ENCODE peak calls at places on chromosomes 7 and 10, in nine cellular contexts. One of them, this sample, is unnamed.

GRCh38 chr7:46486264-46487206 is 565.5 kb upstream of the IGFBP3 start:
- DNase-seq in A673: no peak
- DNase-seq in activated CD4-positive, CD25-positive, alpha-beta regulatory T cell: no peak
- DNase-seq in nephron progenitor cell: no peak
- DNase-seq in osteocyte: no peak
- DNase-seq in anterior cingulate cortex: no peak
- DNase-seq in HCT116: no peak
- DNase-seq in T-helper 22 cell: no peak
- DNase-seq in activated naive CD4-positive, alpha-beta T cell treated with anti-CD3 and anti-CD28 coated beads, Interleukin-2, amount 50 U/mL, for 72 hours: no peak
- DNase-seq in this sample: no peak

GRCh38 chr10:52864459-52865106 is 92.0 kb upstream of the MBL2 start:
- DNase-seq in A673: no peak
- DNase-seq in activated CD4-positive, CD25-positive, alpha-beta regulatory T cell: no peak
- DNase-seq in nephron progenitor cell: no peak
- DNase-seq in osteocyte: peak
- DNase-seq in anterior cingulate cortex: no peak
- DNase-seq in HCT116: no peak
- DNase-seq in T-helper 22 cell: no peak
- DNase-seq in activated naive CD4-positive, alpha-beta T cell treated with anti-CD3 and anti-CD28 coated beads, Interleukin-2, amount 50 U/mL, for 72 hours: no peak
- DNase-seq in this sample: peak

GRCh38 chr7:67311901-67312300 is 315.3 kb downstream of the TYW1 start:
- DNase-seq in A673: no peak
- DNase-seq in activated CD4-positive, CD25-positive, alpha-beta regulatory T cell: no peak
- DNase-seq in nephron progenitor cell: no peak
- DNase-seq in osteocyte: no peak
- DNase-seq in anterior cingulate cortex: no peak
- DNase-seq in HCT116: no peak
- DNase-seq in T-helper 22 cell: no peak
- DNase-seq in activated naive CD4-positive, alpha-beta T cell treated with anti-CD3 and anti-CD28 coated beads, Interleukin-2, amount 50 U/mL, for 72 hours: no peak
- DNase-seq in this sample: no peak

GRCh38 chr10:22631185-22631584 is 83.2 kb downstream of the PIP4K2A start:
- DNase-seq in A673: no peak
- DNase-seq in activated CD4-positive, CD25-positive, alpha-beta regulatory T cell: no peak
- DNase-seq in nephron progenitor cell: no peak
- DNase-seq in osteocyte: no peak
- DNase-seq in anterior cingulate cortex: no peak
- DNase-seq in HCT116: no peak
- DNase-seq in T-helper 22 cell: no peak
- DNase-seq in activated naive CD4-positive, alpha-beta T cell treated with anti-CD3 and anti-CD28 coated beads, Interleukin-2, amount 50 U/mL, for 72 hours: no peak
- DNase-seq in this sample: no peak

GRCh38 chr10:78685466-78686163 is 383.2 kb upstream of the ZMIZ1 start:
- DNase-seq in A673: no peak
- DNase-seq in activated CD4-positive, CD25-positive, alpha-beta regulatory T cell: no peak
- DNase-seq in nephron progenitor cell: no peak
- DNase-seq in osteocyte: no peak
- DNase-seq in anterior cingulate cortex: no peak
- DNase-seq in HCT116: no peak
- DNase-seq in T-helper 22 cell: no peak
- DNase-seq in activated naive CD4-positive, alpha-beta T cell treated with anti-CD3 and anti-CD28 coated beads, Interleukin-2, amount 50 U/mL, for 72 hours: no peak
- DNase-seq in this sample: peak

GRCh38 chr10:65769828-65770227 is 1156.0 kb upstream of the LRRTM3 start:
- DNase-seq in A673: no peak
- DNase-seq in activated CD4-positive, CD25-positive, alpha-beta regulatory T cell: no peak
- DNase-seq in nephron progenitor cell: no peak
- DNase-seq in osteocyte: no peak
- DNase-seq in anterior cingulate cortex: no peak
- DNase-seq in HCT116: no peak
- DNase-seq in T-helper 22 cell: no peak
- DNase-seq in activated naive CD4-positive, alpha-beta T cell treated with anti-CD3 and anti-CD28 coated beads, Interleukin-2, amount 50 U/mL, for 72 hours: no peak
- DNase-seq in this sample: no peak

GRCh38 chr7:98398567-98399372 is 2.1 kb downstream of the BAIAP2L1 start:
- DNase-seq in A673: no peak
- DNase-seq in activated CD4-positive, CD25-positive, alpha-beta regulatory T cell: no peak
- DNase-seq in nephron progenitor cell: no peak
- DNase-seq in osteocyte: no peak
- DNase-seq in anterior cingulate cortex: no peak
- DNase-seq in HCT116: no peak
- DNase-seq in T-helper 22 cell: no peak
- DNase-seq in activated naive CD4-positive, alpha-beta T cell treated with anti-CD3 and anti-CD28 coated beads, Interleukin-2, amount 50 U/mL, for 72 hours: no peak
- DNase-seq in this sample: no peak

GRCh38 chr7:42107484-42107883 is 129.5 kb downstream of the GLI3 start:
- DNase-seq in A673: peak
- DNase-seq in activated CD4-positive, CD25-positive, alpha-beta regulatory T cell: no peak
- DNase-seq in nephron progenitor cell: peak
- DNase-seq in osteocyte: no peak
- DNase-seq in anterior cingulate cortex: no peak
- DNase-seq in HCT116: no peak
- DNase-seq in T-helper 22 cell: no peak
- DNase-seq in activated naive CD4-positive, alpha-beta T cell treated with anti-CD3 and anti-CD28 coated beads, Interleukin-2, amount 50 U/mL, for 72 hours: no peak
- DNase-seq in this sample: peak

GRCh38 chr7:40329601-40330153 is 194.9 kb downstream of the SUGCT start:
- DNase-seq in A673: peak
- DNase-seq in activated CD4-positive, CD25-positive, alpha-beta regulatory T cell: no peak
- DNase-seq in nephron progenitor cell: no peak
- DNase-seq in osteocyte: no peak
- DNase-seq in anterior cingulate cortex: no peak
- DNase-seq in HCT116: peak
- DNase-seq in T-helper 22 cell: no peak
- DNase-seq in activated naive CD4-positive, alpha-beta T cell treated with anti-CD3 and anti-CD28 coated beads, Interleukin-2, amount 50 U/mL, for 72 hours: no peak
- DNase-seq in this sample: peak

GRCh38 chr7:145053781-145054180 is 217.9 kb upstream of the TPK1 start:
- DNase-seq in A673: no peak
- DNase-seq in activated CD4-positive, CD25-positive, alpha-beta regulatory T cell: no peak
- DNase-seq in nephron progenitor cell: no peak
- DNase-seq in osteocyte: no peak
- DNase-seq in anterior cingulate cortex: no peak
- DNase-seq in HCT116: no peak
- DNase-seq in T-helper 22 cell: no peak
- DNase-seq in activated naive CD4-positive, alpha-beta T cell treated with anti-CD3 and anti-CD28 coated beads, Interleukin-2, amount 50 U/mL, for 72 hours: no peak
- DNase-seq in this sample: no peak

GRCh38 chr7:1883834-1884582 is 213.9 kb downstream of the ELFN1 start:
- DNase-seq in A673: no peak
- DNase-seq in activated CD4-positive, CD25-positive, alpha-beta regulatory T cell: no peak
- DNase-seq in nephron progenitor cell: no peak
- DNase-seq in osteocyte: no peak
- DNase-seq in anterior cingulate cortex: no peak
- DNase-seq in HCT116: no peak
- DNase-seq in T-helper 22 cell: no peak
- DNase-seq in activated naive CD4-positive, alpha-beta T cell treated with anti-CD3 and anti-CD28 coated beads, Interleukin-2, amount 50 U/mL, for 72 hours: no peak
- DNase-seq in this sample: no peak

GRCh38 chr10:117503886-117504205 is 38.7 kb upstream of the EMX2 start:
- DNase-seq in A673: no peak
- DNase-seq in activated CD4-positive, CD25-positive, alpha-beta regulatory T cell: no peak
- DNase-seq in nephron progenitor cell: no peak
- DNase-seq in osteocyte: no peak
- DNase-seq in anterior cingulate cortex: no peak
- DNase-seq in HCT116: no peak
- DNase-seq in T-helper 22 cell: no peak
- DNase-seq in activated naive CD4-positive, alpha-beta T cell treated with anti-CD3 and anti-CD28 coated beads, Interleukin-2, amount 50 U/mL, for 72 hours: no peak
- DNase-seq in this sample: no peak

GRCh38 chr10:45468110-45468509 is 94.1 kb downstream of the ALOX5 start:
- DNase-seq in A673: no peak
- DNase-seq in activated CD4-positive, CD25-positive, alpha-beta regulatory T cell: no peak
- DNase-seq in nephron progenitor cell: no peak
- DNase-seq in osteocyte: no peak
- DNase-seq in anterior cingulate cortex: no peak
- DNase-seq in HCT116: no peak
- DNase-seq in T-helper 22 cell: no peak
- DNase-seq in activated naive CD4-positive, alpha-beta T cell treated with anti-CD3 and anti-CD28 coated beads, Interleukin-2, amount 50 U/mL, for 72 hours: no peak
- DNase-seq in this sample: no peak

GRCh38 chr7:73909051-73909941 is 48.3 kb downstream of the TMEM270 start:
- DNase-seq in A673: no peak
- DNase-seq in activated CD4-positive, CD25-positive, alpha-beta regulatory T cell: no peak
- DNase-seq in nephron progenitor cell: no peak
- DNase-seq in osteocyte: no peak
- DNase-seq in anterior cingulate cortex: no peak
- DNase-seq in HCT116: no peak
- DNase-seq in T-helper 22 cell: no peak
- DNase-seq in activated naive CD4-positive, alpha-beta T cell treated with anti-CD3 and anti-CD28 coated beads, Interleukin-2, amount 50 U/mL, for 72 hours: no peak
- DNase-seq in this sample: no peak

GRCh38 chr7:142319970-142320369 is 62.1 kb upstream of the PRSS58 start:
- DNase-seq in A673: no peak
- DNase-seq in activated CD4-positive, CD25-positive, alpha-beta regulatory T cell: no peak
- DNase-seq in nephron progenitor cell: peak
- DNase-seq in osteocyte: no peak
- DNase-seq in anterior cingulate cortex: no peak
- DNase-seq in HCT116: no peak
- DNase-seq in T-helper 22 cell: no peak
- DNase-seq in activated naive CD4-positive, alpha-beta T cell treated with anti-CD3 and anti-CD28 coated beads, Interleukin-2, amount 50 U/mL, for 72 hours: peak
- DNase-seq in this sample: no peak

GRCh38 chr10:61975107-61975932 is 73.8 kb downstream of the ARID5B start:
- DNase-seq in A673: peak
- DNase-seq in activated CD4-positive, CD25-positive, alpha-beta regulatory T cell: no peak
- DNase-seq in nephron progenitor cell: no peak
- DNase-seq in osteocyte: no peak
- DNase-seq in anterior cingulate cortex: no peak
- DNase-seq in HCT116: no peak
- DNase-seq in T-helper 22 cell: no peak
- DNase-seq in activated naive CD4-positive, alpha-beta T cell treated with anti-CD3 and anti-CD28 coated beads, Interleukin-2, amount 50 U/mL, for 72 hours: no peak
- DNase-seq in this sample: peak

GRCh38 chr10:63042256-63042655 is 90.9 kb upstream of the NRBF2 start:
- DNase-seq in A673: no peak
- DNase-seq in activated CD4-positive, CD25-positive, alpha-beta regulatory T cell: no peak
- DNase-seq in nephron progenitor cell: no peak
- DNase-seq in osteocyte: no peak
- DNase-seq in anterior cingulate cortex: no peak
- DNase-seq in HCT116: no peak
- DNase-seq in T-helper 22 cell: no peak
- DNase-seq in activated naive CD4-positive, alpha-beta T cell treated with anti-CD3 and anti-CD28 coated beads, Interleukin-2, amount 50 U/mL, for 72 hours: no peak
- DNase-seq in this sample: no peak

GRCh38 chr7:1054438-1055083 is 10.2 kb downstream of the GPR146 start:
- DNase-seq in A673: no peak
- DNase-seq in activated CD4-positive, CD25-positive, alpha-beta regulatory T cell: no peak
- DNase-seq in nephron progenitor cell: peak
- DNase-seq in osteocyte: no peak
- DNase-seq in anterior cingulate cortex: no peak
- DNase-seq in HCT116: no peak
- DNase-seq in T-helper 22 cell: no peak
- DNase-seq in activated naive CD4-positive, alpha-beta T cell treated with anti-CD3 and anti-CD28 coated beads, Interleukin-2, amount 50 U/mL, for 72 hours: no peak
- DNase-seq in this sample: peak

GRCh38 chr10:4303045-4303444 is 518.0 kb upstream of the KLF6 start:
- DNase-seq in A673: no peak
- DNase-seq in activated CD4-positive, CD25-positive, alpha-beta regulatory T cell: no peak
- DNase-seq in nephron progenitor cell: no peak
- DNase-seq in osteocyte: no peak
- DNase-seq in anterior cingulate cortex: no peak
- DNase-seq in HCT116: no peak
- DNase-seq in T-helper 22 cell: no peak
- DNase-seq in activated naive CD4-positive, alpha-beta T cell treated with anti-CD3 and anti-CD28 coated beads, Interleukin-2, amount 50 U/mL, for 72 hours: no peak
- DNase-seq in this sample: no peak